ENCODE peak calls at places on chromosomes 13 and 19, in nine cellular contexts. H, O, G, F, N, R, V, Y and K are unnamed samples.

GRCh38 chr13:93882086-93882651 is 597.3 kb downstream of the DCT start:
- DNase-seq in H (no peak), G (no peak), N (no peak), V (no peak), R (no peak), F (no peak), O (peak), Y (no peak), K (no peak)

GRCh38 chr19:956747-957451 is 27.2 kb upstream of the WDR18 start:
- DNase-seq in R (no peak), N (no peak), G (no peak), Y (peak), O (no peak), H (no peak), F (no peak), V (no peak), K (peak)

GRCh38 chr13:106917024-106917491 is 349.1 kb upstream of the ARGLU1 start:
- DNase-seq in N (no peak), V (no peak), G (no peak), F (no peak), H (no peak), Y (peak), O (no peak), R (no peak), K (no peak)

GRCh38 chr13:25971499-25972145 is 80.2 kb downstream of the SHISA2 start:
- DNase-seq in Y (no peak), H (no peak), O (no peak), N (no peak), V (no peak), R (no peak), F (peak), G (peak), K (no peak)

GRCh38 chr13:35107535-35107934 is 165.5 kb downstream of the NBEA start:
- DNase-seq in Y (no peak), V (no peak), N (no peak), G (no peak), O (no peak), H (no peak), R (no peak), F (no peak), K (no peak)

GRCh38 chr13:77431449-77431848 is 104.1 kb upstream of the SCEL start:
- DNase-seq in H (no peak), N (no peak), Y (no peak), G (no peak), R (no peak), O (no peak), F (no peak), V (no peak), K (no peak)

GRCh38 chr13:46354143-46355087 is 32.6 kb downstream of the RUBCNL start:
- DNase-seq in N (no peak), G (no peak), F (no peak), Y (no peak), V (no peak), H (peak), R (no peak), O (peak), K (peak)

GRCh38 chr13:98338312-98338711 is 161.2 kb upstream of the RNF113B start:
- DNase-seq in Y (no peak), O (no peak), H (no peak), G (no peak), V (no peak), F (no peak), N (no peak), R (no peak), K (no peak)

GRCh38 chr19:4369109-4369887 is 25.9 kb downstream of the MPND start:
- DNase-seq in Y (peak), N (no peak), R (no peak), O (no peak), H (no peak), F (peak), G (peak), V (peak), K (no peak)

GRCh38 chr19:39263912-39264305 is 4.3 kb upstream of the IFNL2 start:
- DNase-seq in N (no peak), F (no peak), V (no peak), R (no peak), Y (peak), O (no peak), H (no peak), G (no peak), K (no peak)

GRCh38 chr19:52170304-52170703 is 1.1 kb downstream of the ZNF836 start:
- DNase-seq in H (no peak), Y (no peak), O (no peak), F (no peak), V (no peak), N (no peak), G (no peak), R (no peak), K (no peak)